ENCODE peak calls at places on chromosomes 11 and 22, in seven cellular contexts. One of them, this sample, is unnamed.
A peak's percentile ranks its signal among the peaks of the same experiment; 100 is the strongest.

GRCh38 chr22:38735465-38736256 is 20.1 kb downstream of the SUN2 start:
- DNase-seq in stimulated activated CD8-positive, alpha-beta memory T cell treated with anti-CD3 and anti-CD28 coated beads, Interleukin-15, amount 100 ng/mL, for 4 hours: no peak
- DNase-seq in A549: no peak
- DNase-seq in substantia nigra: no peak
- DNase-seq in AG04450: no peak
- DNase-seq in stimulated activated CD4-positive, alpha-beta T cell treated with anti-CD3 and anti-CD28 coated beads, Interleukin-2, amount 100 ng/mL, for 48 hours: no peak
- DNase-seq in myocyte: no peak
- DNase-seq in this sample: no peak

GRCh38 chr11:44727373-44728084 is 767 bp downstream of the TSPAN18 start:
- DNase-seq in stimulated activated CD8-positive, alpha-beta memory T cell treated with anti-CD3 and anti-CD28 coated beads, Interleukin-15, amount 100 ng/mL, for 4 hours: peak; percentile 39
- DNase-seq in A549: peak; percentile 80
- DNase-seq in substantia nigra: peak; percentile 77
- DNase-seq in AG04450: peak; percentile 26
- DNase-seq in stimulated activated CD4-positive, alpha-beta T cell treated with anti-CD3 and anti-CD28 coated beads, Interleukin-2, amount 100 ng/mL, for 48 hours: peak; percentile 77
- DNase-seq in myocyte: peak; percentile 72
- DNase-seq in this sample: no peak

GRCh38 chr11:49208006-49208721 is at the start of gene FOLH1:
- DNase-seq in stimulated activated CD8-positive, alpha-beta memory T cell treated with anti-CD3 and anti-CD28 coated beads, Interleukin-15, amount 100 ng/mL, for 4 hours: no peak
- DNase-seq in A549: no peak
- DNase-seq in substantia nigra: no peak
- DNase-seq in AG04450: no peak
- DNase-seq in stimulated activated CD4-positive, alpha-beta T cell treated with anti-CD3 and anti-CD28 coated beads, Interleukin-2, amount 100 ng/mL, for 48 hours: no peak
- DNase-seq in myocyte: no peak
- DNase-seq in this sample: no peak

GRCh38 chr11:71446942-71447688 is 1.1 kb downstream of the DHCR7 start:
- DNase-seq in stimulated activated CD8-positive, alpha-beta memory T cell treated with anti-CD3 and anti-CD28 coated beads, Interleukin-15, amount 100 ng/mL, for 4 hours: no peak
- DNase-seq in A549: peak; percentile 18
- DNase-seq in substantia nigra: no peak
- DNase-seq in AG04450: peak; percentile 7
- DNase-seq in stimulated activated CD4-positive, alpha-beta T cell treated with anti-CD3 and anti-CD28 coated beads, Interleukin-2, amount 100 ng/mL, for 48 hours: no peak
- DNase-seq in myocyte: peak; percentile 18
- DNase-seq in this sample: no peak

GRCh38 chr22:44380716-44381500 is 68.2 kb upstream of the SHISAL1 start:
- DNase-seq in stimulated activated CD8-positive, alpha-beta memory T cell treated with anti-CD3 and anti-CD28 coated beads, Interleukin-15, amount 100 ng/mL, for 4 hours: no peak
- DNase-seq in A549: no peak
- DNase-seq in substantia nigra: no peak
- DNase-seq in AG04450: no peak
- DNase-seq in stimulated activated CD4-positive, alpha-beta T cell treated with anti-CD3 and anti-CD28 coated beads, Interleukin-2, amount 100 ng/mL, for 48 hours: no peak
- DNase-seq in myocyte: no peak
- DNase-seq in this sample: no peak

GRCh38 chr11:19201737-19202605 is at the start of gene CSRP3:
- DNase-seq in stimulated activated CD8-positive, alpha-beta memory T cell treated with anti-CD3 and anti-CD28 coated beads, Interleukin-15, amount 100 ng/mL, for 4 hours: no peak
- DNase-seq in A549: no peak
- DNase-seq in substantia nigra: no peak
- DNase-seq in AG04450: no peak
- DNase-seq in stimulated activated CD4-positive, alpha-beta T cell treated with anti-CD3 and anti-CD28 coated beads, Interleukin-2, amount 100 ng/mL, for 48 hours: no peak
- DNase-seq in myocyte: peak; percentile 94
- DNase-seq in this sample: no peak

GRCh38 chr11:60905551-60906113 is 753 bp downstream of the PRPF19 start:
- DNase-seq in stimulated activated CD8-positive, alpha-beta memory T cell treated with anti-CD3 and anti-CD28 coated beads, Interleukin-15, amount 100 ng/mL, for 4 hours: no peak
- DNase-seq in A549: no peak
- DNase-seq in substantia nigra: no peak
- DNase-seq in AG04450: no peak
- DNase-seq in stimulated activated CD4-positive, alpha-beta T cell treated with anti-CD3 and anti-CD28 coated beads, Interleukin-2, amount 100 ng/mL, for 48 hours: no peak
- DNase-seq in myocyte: no peak
- DNase-seq in this sample: no peak

GRCh38 chr22:37910863-37911262 is 4.8 kb downstream of the MICALL1 start:
- DNase-seq in stimulated activated CD8-positive, alpha-beta memory T cell treated with anti-CD3 and anti-CD28 coated beads, Interleukin-15, amount 100 ng/mL, for 4 hours: no peak
- DNase-seq in A549: no peak
- DNase-seq in substantia nigra: peak; percentile 30
- DNase-seq in AG04450: no peak
- DNase-seq in stimulated activated CD4-positive, alpha-beta T cell treated with anti-CD3 and anti-CD28 coated beads, Interleukin-2, amount 100 ng/mL, for 48 hours: no peak
- DNase-seq in myocyte: peak; percentile 77
- DNase-seq in this sample: no peak

GRCh38 chr11:101129203-101129943 is at the start of gene PGR:
- DNase-seq in stimulated activated CD8-positive, alpha-beta memory T cell treated with anti-CD3 and anti-CD28 coated beads, Interleukin-15, amount 100 ng/mL, for 4 hours: no peak
- DNase-seq in A549: no peak
- DNase-seq in substantia nigra: no peak
- DNase-seq in AG04450: no peak
- DNase-seq in stimulated activated CD4-positive, alpha-beta T cell treated with anti-CD3 and anti-CD28 coated beads, Interleukin-2, amount 100 ng/mL, for 48 hours: no peak
- DNase-seq in myocyte: peak; percentile 31
- DNase-seq in this sample: no peak

GRCh38 chr11:82818399-82819043 is 81.7 kb downstream of the PRCP start:
- DNase-seq in stimulated activated CD8-positive, alpha-beta memory T cell treated with anti-CD3 and anti-CD28 coated beads, Interleukin-15, amount 100 ng/mL, for 4 hours: no peak
- DNase-seq in A549: no peak
- DNase-seq in substantia nigra: no peak
- DNase-seq in AG04450: no peak
- DNase-seq in stimulated activated CD4-positive, alpha-beta T cell treated with anti-CD3 and anti-CD28 coated beads, Interleukin-2, amount 100 ng/mL, for 48 hours: no peak
- DNase-seq in myocyte: no peak
- DNase-seq in this sample: no peak

GRCh38 chr22:45968751-45969413 is 8.1 kb downstream of the WNT7B start:
- DNase-seq in stimulated activated CD8-positive, alpha-beta memory T cell treated with anti-CD3 and anti-CD28 coated beads, Interleukin-15, amount 100 ng/mL, for 4 hours: no peak
- DNase-seq in A549: no peak
- DNase-seq in substantia nigra: no peak
- DNase-seq in AG04450: peak; percentile 66
- DNase-seq in stimulated activated CD4-positive, alpha-beta T cell treated with anti-CD3 and anti-CD28 coated beads, Interleukin-2, amount 100 ng/mL, for 48 hours: no peak
- DNase-seq in myocyte: peak; percentile 69
- DNase-seq in this sample: no peak

GRCh38 chr22:36770946-36771340 is 5.0 kb downstream of the IFT27 start:
- DNase-seq in stimulated activated CD8-positive, alpha-beta memory T cell treated with anti-CD3 and anti-CD28 coated beads, Interleukin-15, amount 100 ng/mL, for 4 hours: no peak
- DNase-seq in A549: no peak
- DNase-seq in substantia nigra: no peak
- DNase-seq in AG04450: no peak
- DNase-seq in stimulated activated CD4-positive, alpha-beta T cell treated with anti-CD3 and anti-CD28 coated beads, Interleukin-2, amount 100 ng/mL, for 48 hours: no peak
- DNase-seq in myocyte: no peak
- DNase-seq in this sample: no peak

GRCh38 chr11:133713406-133713805 is 131.9 kb downstream of the SPATA19 start:
- DNase-seq in stimulated activated CD8-positive, alpha-beta memory T cell treated with anti-CD3 and anti-CD28 coated beads, Interleukin-15, amount 100 ng/mL, for 4 hours: no peak
- DNase-seq in A549: no peak
- DNase-seq in substantia nigra: no peak
- DNase-seq in AG04450: no peak
- DNase-seq in stimulated activated CD4-positive, alpha-beta T cell treated with anti-CD3 and anti-CD28 coated beads, Interleukin-2, amount 100 ng/mL, for 48 hours: no peak
- DNase-seq in myocyte: no peak
- DNase-seq in this sample: no peak

GRCh38 chr11:132264616-132265015 is 894.2 kb downstream of the NTM start:
- DNase-seq in stimulated activated CD8-positive, alpha-beta memory T cell treated with anti-CD3 and anti-CD28 coated beads, Interleukin-15, amount 100 ng/mL, for 4 hours: no peak
- DNase-seq in A549: no peak
- DNase-seq in substantia nigra: no peak
- DNase-seq in AG04450: no peak
- DNase-seq in stimulated activated CD4-positive, alpha-beta T cell treated with anti-CD3 and anti-CD28 coated beads, Interleukin-2, amount 100 ng/mL, for 48 hours: no peak
- DNase-seq in myocyte: peak; percentile 73
- DNase-seq in this sample: no peak

GRCh38 chr11:125404811-125405481 is 91.1 kb downstream of the FEZ1 start:
- DNase-seq in stimulated activated CD8-positive, alpha-beta memory T cell treated with anti-CD3 and anti-CD28 coated beads, Interleukin-15, amount 100 ng/mL, for 4 hours: peak; percentile 24
- DNase-seq in A549: peak; percentile 14
- DNase-seq in substantia nigra: peak; percentile 70
- DNase-seq in AG04450: no peak
- DNase-seq in stimulated activated CD4-positive, alpha-beta T cell treated with anti-CD3 and anti-CD28 coated beads, Interleukin-2, amount 100 ng/mL, for 48 hours: peak; percentile 69
- DNase-seq in myocyte: peak; percentile 71
- DNase-seq in this sample: no peak

GRCh38 chr11:122803306-122803705 is 35.0 kb upstream of the CRTAM start:
- DNase-seq in stimulated activated CD8-positive, alpha-beta memory T cell treated with anti-CD3 and anti-CD28 coated beads, Interleukin-15, amount 100 ng/mL, for 4 hours: no peak
- DNase-seq in A549: no peak
- DNase-seq in substantia nigra: no peak
- DNase-seq in AG04450: peak; percentile 43
- DNase-seq in stimulated activated CD4-positive, alpha-beta T cell treated with anti-CD3 and anti-CD28 coated beads, Interleukin-2, amount 100 ng/mL, for 48 hours: no peak
- DNase-seq in myocyte: no peak
- DNase-seq in this sample: no peak

GRCh38 chr11:130383363-130384168 is 44.8 kb downstream of the ADAMTS8 start:
- DNase-seq in stimulated activated CD8-positive, alpha-beta memory T cell treated with anti-CD3 and anti-CD28 coated beads, Interleukin-15, amount 100 ng/mL, for 4 hours: no peak
- DNase-seq in A549: no peak
- DNase-seq in substantia nigra: no peak
- DNase-seq in AG04450: peak; percentile 97
- DNase-seq in stimulated activated CD4-positive, alpha-beta T cell treated with anti-CD3 and anti-CD28 coated beads, Interleukin-2, amount 100 ng/mL, for 48 hours: no peak
- DNase-seq in myocyte: peak; percentile 98
- DNase-seq in this sample: peak; percentile 95

GRCh38 chr11:77346906-77347603 is 45.6 kb upstream of the GDPD4 start:
- DNase-seq in stimulated activated CD8-positive, alpha-beta memory T cell treated with anti-CD3 and anti-CD28 coated beads, Interleukin-15, amount 100 ng/mL, for 4 hours: no peak
- DNase-seq in A549: no peak
- DNase-seq in substantia nigra: no peak
- DNase-seq in AG04450: peak; percentile 72
- DNase-seq in stimulated activated CD4-positive, alpha-beta T cell treated with anti-CD3 and anti-CD28 coated beads, Interleukin-2, amount 100 ng/mL, for 48 hours: no peak
- DNase-seq in myocyte: peak; percentile 26
- DNase-seq in this sample: no peak

GRCh38 chr11:131746201-131746600 is 375.8 kb downstream of the NTM start:
- DNase-seq in stimulated activated CD8-positive, alpha-beta memory T cell treated with anti-CD3 and anti-CD28 coated beads, Interleukin-15, amount 100 ng/mL, for 4 hours: no peak
- DNase-seq in A549: no peak
- DNase-seq in substantia nigra: no peak
- DNase-seq in AG04450: no peak
- DNase-seq in stimulated activated CD4-positive, alpha-beta T cell treated with anti-CD3 and anti-CD28 coated beads, Interleukin-2, amount 100 ng/mL, for 48 hours: no peak
- DNase-seq in myocyte: no peak
- DNase-seq in this sample: no peak

GRCh38 chr22:42018224-42018623 is 19.6 kb downstream of the WBP2NL start:
- DNase-seq in stimulated activated CD8-positive, alpha-beta memory T cell treated with anti-CD3 and anti-CD28 coated beads, Interleukin-15, amount 100 ng/mL, for 4 hours: no peak
- DNase-seq in A549: no peak
- DNase-seq in substantia nigra: no peak
- DNase-seq in AG04450: no peak
- DNase-seq in stimulated activated CD4-positive, alpha-beta T cell treated with anti-CD3 and anti-CD28 coated beads, Interleukin-2, amount 100 ng/mL, for 48 hours: no peak
- DNase-seq in myocyte: no peak
- DNase-seq in this sample: no peak

GRCh38 chr11:3956748-3957147 is 101.3 kb downstream of the STIM1 start:
- DNase-seq in stimulated activated CD8-positive, alpha-beta memory T cell treated with anti-CD3 and anti-CD28 coated beads, Interleukin-15, amount 100 ng/mL, for 4 hours: no peak
- DNase-seq in A549: no peak
- DNase-seq in substantia nigra: no peak
- DNase-seq in AG04450: no peak
- DNase-seq in stimulated activated CD4-positive, alpha-beta T cell treated with anti-CD3 and anti-CD28 coated beads, Interleukin-2, amount 100 ng/mL, for 48 hours: no peak
- DNase-seq in myocyte: no peak
- DNase-seq in this sample: no peak

GRCh38 chr11:60842688-60843605 is 1.0 kb downstream of the CCDC86 start:
- DNase-seq in stimulated activated CD8-positive, alpha-beta memory T cell treated with anti-CD3 and anti-CD28 coated beads, Interleukin-15, amount 100 ng/mL, for 4 hours: no peak
- DNase-seq in A549: no peak
- DNase-seq in substantia nigra: no peak
- DNase-seq in AG04450: no peak
- DNase-seq in stimulated activated CD4-positive, alpha-beta T cell treated with anti-CD3 and anti-CD28 coated beads, Interleukin-2, amount 100 ng/mL, for 48 hours: no peak
- DNase-seq in myocyte: peak; percentile 8
- DNase-seq in this sample: peak; percentile 75

GRCh38 chr11:57251491-57252104 is 14.5 kb upstream of the APLNR start:
- DNase-seq in stimulated activated CD8-positive, alpha-beta memory T cell treated with anti-CD3 and anti-CD28 coated beads, Interleukin-15, amount 100 ng/mL, for 4 hours: no peak
- DNase-seq in A549: no peak
- DNase-seq in substantia nigra: no peak
- DNase-seq in AG04450: no peak
- DNase-seq in stimulated activated CD4-positive, alpha-beta T cell treated with anti-CD3 and anti-CD28 coated beads, Interleukin-2, amount 100 ng/mL, for 48 hours: no peak
- DNase-seq in myocyte: peak; percentile 46
- DNase-seq in this sample: no peak

GRCh38 chr11:66688561-66689534 is 11.2 kb upstream of the RBM4B start:
- DNase-seq in stimulated activated CD8-positive, alpha-beta memory T cell treated with anti-CD3 and anti-CD28 coated beads, Interleukin-15, amount 100 ng/mL, for 4 hours: no peak
- DNase-seq in A549: no peak
- DNase-seq in substantia nigra: no peak
- DNase-seq in AG04450: no peak
- DNase-seq in stimulated activated CD4-positive, alpha-beta T cell treated with anti-CD3 and anti-CD28 coated beads, Interleukin-2, amount 100 ng/mL, for 48 hours: no peak
- DNase-seq in myocyte: peak; percentile 16
- DNase-seq in this sample: no peak

GRCh38 chr11:66762088-66762487 is 33.1 kb upstream of the SPTBN2 start:
- DNase-seq in stimulated activated CD8-positive, alpha-beta memory T cell treated with anti-CD3 and anti-CD28 coated beads, Interleukin-15, amount 100 ng/mL, for 4 hours: no peak
- DNase-seq in A549: no peak
- DNase-seq in substantia nigra: no peak
- DNase-seq in AG04450: no peak
- DNase-seq in stimulated activated CD4-positive, alpha-beta T cell treated with anti-CD3 and anti-CD28 coated beads, Interleukin-2, amount 100 ng/mL, for 48 hours: no peak
- DNase-seq in myocyte: no peak
- DNase-seq in this sample: no peak

GRCh38 chr22:28560005-28560742 is 119.5 kb downstream of the TTC28 start:
- DNase-seq in stimulated activated CD8-positive, alpha-beta memory T cell treated with anti-CD3 and anti-CD28 coated beads, Interleukin-15, amount 100 ng/mL, for 4 hours: no peak
- DNase-seq in A549: peak; percentile 65
- DNase-seq in substantia nigra: no peak
- DNase-seq in AG04450: peak; percentile 3
- DNase-seq in stimulated activated CD4-positive, alpha-beta T cell treated with anti-CD3 and anti-CD28 coated beads, Interleukin-2, amount 100 ng/mL, for 48 hours: no peak
- DNase-seq in myocyte: no peak
- DNase-seq in this sample: no peak

GRCh38 chr22:17087176-17088131 is 2.7 kb downstream of the IL17RA start:
- DNase-seq in stimulated activated CD8-positive, alpha-beta memory T cell treated with anti-CD3 and anti-CD28 coated beads, Interleukin-15, amount 100 ng/mL, for 4 hours: no peak
- DNase-seq in A549: no peak
- DNase-seq in substantia nigra: no peak
- DNase-seq in AG04450: peak; percentile 65
- DNase-seq in stimulated activated CD4-positive, alpha-beta T cell treated with anti-CD3 and anti-CD28 coated beads, Interleukin-2, amount 100 ng/mL, for 48 hours: no peak
- DNase-seq in myocyte: peak; percentile 92
- DNase-seq in this sample: no peak

This sample was measured in retinal pigment epithelial cell.